ENCODE peak calls at places on chromosomes 7 and 10, in seven cellular contexts. M is WERI-Rb-1; R is CD4-positive, CD25-positive, alpha-beta regulatory T cell; U is CD4-positive, alpha-beta memory T cell; O is tibial artery; A is uterus; P is adipocyte. G is an unnamed sample.
A peak's percentile ranks its signal among the peaks of the same experiment; 100 is the strongest.

GRCh38 chr10:63227207-63227895 is 94.2 kb downstream of the NRBF2 start:
- DNase-seq in M (no peak), O (no peak), U (no peak), A (no peak), P (no peak), R (peak; percentile 40), G (no peak)

GRCh38 chr10:36344816-36345215 is 702.7 kb upstream of the FZD8 start:
- DNase-seq in P (peak; percentile 67), R (no peak), M (no peak), A (no peak), O (no peak), U (no peak), G (no peak)

GRCh38 chr10:132837905-132838304 is 52.0 kb upstream of the NKX6-2 start:
- DNase-seq in O (no peak), P (peak; percentile 11), U (no peak), R (no peak), M (no peak), A (no peak), G (peak; percentile 78)

GRCh38 chr7:70893422-70893821 is 238.5 kb upstream of the GALNT17 start:
- DNase-seq in O (no peak), A (no peak), R (no peak), P (no peak), M (no peak), U (no peak), G (no peak)

GRCh38 chr10:110387983-110388681 is 83.4 kb upstream of the SMNDC1 start:
- DNase-seq in A (no peak), P (no peak), O (no peak), R (peak; percentile 1), M (peak; percentile 29), U (peak; percentile 11), G (no peak)

GRCh38 chr10:71072820-71073205 is 139.6 kb upstream of the UNC5B start:
- DNase-seq in U (no peak), A (no peak), R (no peak), P (no peak), M (no peak), O (no peak), G (no peak)

GRCh38 chr10:132036153-132036886 is 29.4 kb upstream of the JAKMIP3 start:
- DNase-seq in A (no peak), R (no peak), P (peak; percentile 52), O (no peak), M (peak; percentile 46), U (no peak), G (peak; percentile 88)

GRCh38 chr7:7968544-7969305 is at the start of gene GLCCI1:
- DNase-seq in M (peak; percentile 99), O (peak; percentile 96), R (peak; percentile 98), A (peak; percentile 93), P (peak; percentile 98), U (peak; percentile 96), G (peak; percentile 94)

GRCh38 chr10:101818958-101819633 is 852 bp upstream of the OGA start:
- DNase-seq in U (no peak), O (no peak), A (peak; percentile 41), P (no peak), R (no peak), M (no peak), G (peak; percentile 63)

DNA sequence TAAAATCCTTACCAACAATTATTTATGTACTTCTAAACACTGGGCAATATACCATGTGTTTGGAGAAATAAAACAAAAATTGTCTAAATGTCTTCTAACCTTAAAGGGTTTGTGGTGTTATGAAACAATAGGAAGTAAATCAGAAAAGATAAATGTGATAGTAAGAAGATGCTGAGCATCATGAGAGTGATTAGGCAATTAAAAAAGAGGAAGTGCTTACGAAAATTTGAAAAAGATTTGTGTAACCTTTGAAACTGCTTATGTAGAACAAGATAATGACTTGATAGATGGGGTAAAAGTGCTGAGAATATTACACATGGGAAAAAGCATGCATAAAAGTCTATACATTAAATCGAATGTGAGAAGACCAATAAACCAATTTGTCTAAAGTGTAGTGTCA is 573.4 kb upstream of the CNTNAP2 start:
- DNase-seq in U (no peak), M (no peak), P (no peak), O (no peak), R (no peak), A (no peak), G (no peak)
- H3K36me3 ChIP-seq in U (no peaks in the 10 kb centered on the region), M (no peaks in the 10 kb centered on the region), P (no peaks in the 10 kb centered on the region), O (no peaks in the 10 kb centered on the region), R (no peaks in the 10 kb centered on the region), A (no peaks in the 10 kb centered on the region), G (no peaks in the 10 kb centered on the region)

GRCh38 chr10:116676118-116676517 is 55.4 kb downstream of the PNLIPRP2 start:
- DNase-seq in M (no peak), R (no peak), A (no peak), U (no peak), O (no peak), P (no peak), G (no peak)
- H3K36me3 ChIP-seq in M (peaks cover 3% of the 10 kb centered on the region), R (no peaks in the 10 kb centered on the region), A (no peaks in the 10 kb centered on the region), U (no peaks in the 10 kb centered on the region), O (peaks cover 51% of the 10 kb centered on the region), P (peaks cover 69% of the 10 kb centered on the region), G (no peaks in the 10 kb centered on the region)

DNA sequence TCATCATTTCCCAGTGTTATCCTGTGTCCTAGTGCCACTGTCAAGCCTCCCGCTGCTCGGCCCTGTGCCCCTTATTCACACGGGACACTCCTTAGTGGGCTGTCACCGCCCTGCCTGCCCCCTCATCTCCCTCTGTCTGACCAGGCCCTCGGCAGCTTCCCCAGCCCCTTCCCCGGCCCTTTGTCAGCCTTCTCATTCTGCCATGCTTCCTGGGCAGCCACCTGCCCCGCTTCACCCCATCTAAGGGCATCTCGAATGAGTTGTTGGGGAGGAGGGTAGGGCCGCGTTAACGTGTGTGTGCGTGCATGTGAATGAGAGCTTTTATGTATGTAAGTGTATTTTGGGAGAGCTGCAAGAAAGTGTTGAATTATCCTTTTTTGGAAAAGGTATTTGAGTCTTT is 49.7 kb downstream of the GTF2I start:
- DNase-seq in A (no peak), U (no peak), R (no peak), M (no peak), P (no peak), O (no peak), G (no peak)
- H3K36me3 ChIP-seq in A (no peaks in the 10 kb centered on the region), U (peaks cover 40% of the 10 kb centered on the region), R (peaks cover 67% of the 10 kb centered on the region), M (peaks cover 86% of the 10 kb centered on the region), P (peaks cover 98% of the 10 kb centered on the region), O (peaks cover 63% of the 10 kb centered on the region), G (peaks cover 29% of the 10 kb centered on the region)

DNA sequence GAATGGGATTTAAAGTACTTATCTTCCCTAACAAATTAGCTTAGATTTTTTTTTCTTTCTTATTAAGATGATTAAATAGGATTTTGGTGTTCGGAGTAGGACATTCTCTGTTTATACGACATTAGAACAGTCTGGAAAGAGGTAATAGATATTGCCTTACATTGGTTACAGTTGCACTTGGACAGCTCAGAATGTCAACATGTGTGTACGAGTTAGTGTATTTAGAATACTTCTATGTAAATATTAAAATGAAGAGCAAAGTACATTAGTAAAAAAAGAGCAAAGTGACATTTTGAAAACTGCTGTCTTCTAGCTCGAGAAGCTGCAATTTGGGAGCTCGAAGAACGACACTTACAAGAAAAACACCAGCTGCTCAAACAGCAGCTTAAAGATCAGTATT is 51.5 kb downstream of the SLK start:
- DNase-seq in O (no peak), R (no peak), P (no peak), A (no peak), U (no peak), M (no peak), G (no peak)
- H3K36me3 ChIP-seq in O (peaks cover 57% of the 10 kb centered on the region), R (peaks cover 51% of the 10 kb centered on the region), P (peaks cover 56% of the 10 kb centered on the region), A (no peaks in the 10 kb centered on the region), U (peaks cover 52% of the 10 kb centered on the region), M (peaks cover 41% of the 10 kb centered on the region), G (peaks cover 4% of the 10 kb centered on the region)

DNA sequence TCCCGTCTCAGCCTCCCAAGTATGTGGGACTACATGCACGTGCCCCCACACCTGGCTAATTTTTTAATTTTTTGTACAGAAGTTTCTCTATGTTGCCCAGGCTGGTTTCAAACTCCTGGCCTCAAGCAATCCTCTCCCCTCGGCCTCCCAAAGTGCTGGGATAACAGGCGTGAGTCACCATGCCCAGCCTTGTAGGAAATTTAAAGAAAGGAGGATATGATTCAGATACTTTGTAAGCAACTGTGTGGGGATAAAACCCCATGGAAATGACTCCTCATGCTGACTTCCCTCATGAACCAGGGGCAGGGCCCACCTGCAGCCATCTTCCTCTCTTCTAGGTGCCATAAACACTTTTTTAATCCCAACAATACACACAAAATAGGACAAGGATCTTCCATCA is 50.2 kb downstream of the APBB1IP start:
- DNase-seq in A (no peak), P (no peak), R (no peak), U (no peak), O (no peak), M (no peak), G (no peak)
- H3K36me3 ChIP-seq in A (no peaks in the 10 kb centered on the region), P (peaks cover 7% of the 10 kb centered on the region), R (peaks cover 29% of the 10 kb centered on the region), U (peaks cover 13% of the 10 kb centered on the region), O (no peaks in the 10 kb centered on the region), M (no peaks in the 10 kb centered on the region), G (no peaks in the 10 kb centered on the region)

GRCh38 chr10:13118784-13119133 is 18.8 kb downstream of the OPTN start:
- DNase-seq in O (no peak), A (no peak), U (no peak), R (no peak), P (no peak), M (no peak), G (no peak)

GRCh38 chr10:13115832-13116793 is 16.1 kb downstream of the OPTN start:
- DNase-seq in R (peak; percentile 18), P (no peak), O (no peak), A (no peak), U (peak; percentile 50), M (no peak), G (no peak)

GRCh38 chr10:13120786-13121499 is 21.0 kb downstream of the OPTN start:
- DNase-seq in R (no peak), P (peak; percentile 51), M (peak; percentile 58), O (no peak), A (no peak), U (no peak), G (no peak)

GRCh38 chr10:13121500-13121854 is 21.5 kb downstream of the OPTN start:
- DNase-seq in R (no peak), P (no peak), O (no peak), M (no peak), A (no peak), U (no peak), G (no peak)

DNA sequence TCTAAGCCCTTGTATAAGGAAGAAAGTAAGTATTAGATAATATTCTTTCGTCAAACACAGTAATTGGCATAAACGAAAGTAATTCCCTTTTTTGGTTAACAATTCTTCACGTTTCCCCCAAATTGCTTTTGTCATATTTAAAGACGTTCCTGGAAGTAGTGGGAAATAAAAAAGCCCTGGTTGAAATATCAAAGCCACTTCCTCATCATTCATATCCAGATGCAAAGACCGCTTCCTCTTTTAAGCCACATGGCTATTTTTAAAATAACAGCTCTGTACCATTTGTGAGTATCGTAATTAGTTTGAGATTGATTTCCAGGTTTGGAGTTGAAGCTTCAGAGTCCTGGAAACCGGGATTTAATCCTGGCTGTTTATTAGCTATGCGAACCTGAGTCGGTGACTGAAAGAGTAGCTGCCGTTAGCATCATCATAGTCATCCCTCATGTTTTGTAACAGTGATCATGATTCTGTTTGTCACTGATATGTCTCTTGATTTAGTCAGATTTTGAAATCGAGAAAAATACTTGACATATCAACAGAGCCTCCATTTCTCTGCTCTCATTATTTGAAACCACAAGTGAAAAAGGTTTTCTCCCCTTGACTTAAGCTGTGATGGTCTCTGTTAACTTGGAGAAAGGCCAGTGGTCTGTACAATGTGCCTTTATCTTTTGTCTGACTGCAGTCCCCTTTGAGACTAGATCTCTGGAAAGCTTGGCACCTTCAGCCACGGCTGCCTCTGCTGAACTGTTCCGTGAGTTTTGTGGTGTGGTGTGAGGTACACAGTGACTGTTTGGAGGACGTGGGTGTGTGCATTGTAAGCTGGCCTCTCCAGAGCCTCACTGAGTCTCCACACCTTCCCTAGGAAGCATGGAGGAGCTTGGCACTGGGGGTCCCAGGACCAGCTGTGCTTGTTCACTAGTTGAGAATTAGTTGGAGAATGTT is 18.1 kb downstream of the OPTN start:
- DNase-seq in O (no peak), R (no peak), U (no peak), P (no peak), M (no peak), A (no peak), G (no peak)
- H3K36me3 ChIP-seq in O (peaks cover 84% of the 10 kb centered on the region), R (peaks cover 84% of the 10 kb centered on the region), U (peaks cover 74% of the 10 kb centered on the region), P (peaks cover 72% of the 10 kb centered on the region), M (no peaks in the 10 kb centered on the region), A (no peaks in the 10 kb centered on the region), G (no peaks in the 10 kb centered on the region)

G was measured in H7.